ENCODE peak calls at places on chromosome 22, in five cellular contexts. I, E, V, M and N are unnamed samples.

GRCh38 chr22:29030618-29031235 is 30.9 kb downstream of the C22orf31 start:
- DNase-seq in I (peak), M (no peak), E (peak), V (peak), N (peak)

GRCh38 chr22:24429411-24430365 is 2.3 kb downstream of the ADORA2A start:
- DNase-seq in I (no peak), V (no peak), E (no peak), M (no peak), N (peak)

GRCh38 chr22:31211504-31211861 is 615 bp upstream of the LIMK2 start:
- DNase-seq in E (no peak), V (no peak), I (no peak), M (no peak), N (no peak)

GRCh38 chr22:18962308-18962635 is 26.2 kb upstream of the PRODH start:
- DNase-seq in E (no peak), V (no peak), I (no peak), M (no peak), N (no peak)

GRCh38 chr22:43895986-43896645 is 4.3 kb upstream of the PNPLA5 start:
- DNase-seq in M (no peak), I (no peak), V (no peak), E (no peak), N (no peak)

GRCh38 chr22:39449708-39450107 is 7.1 kb upstream of the MGAT3 start:
- DNase-seq in I (no peak), E (no peak), V (no peak), M (no peak), N (no peak)

GRCh38 chr22:26656896-26657851 is at the start of gene MIAT:
- DNase-seq in V (no peak), M (no peak), E (peak), I (no peak), N (peak)

GRCh38 chr22:36422287-36423014 is 34.7 kb upstream of the MYH9 start:
- DNase-seq in M (no peak), E (no peak), V (no peak), I (no peak), N (no peak)

GRCh38 chr22:45905924-45906865 is 70.8 kb downstream of the WNT7B start:
- DNase-seq in E (no peak), M (peak), I (no peak), V (peak), N (no peak)

GRCh38 chr22:29315286-29316195 is at the start of gene RASL10A:
- DNase-seq in I (no peak), V (no peak), M (no peak), E (no peak), N (no peak)

GRCh38 chr22:35421121-35421520 is 21.2 kb downstream of the MCM5 start:
- DNase-seq in I (no peak), M (no peak), V (no peak), E (no peak), N (no peak)

GRCh38 chr22:17077255-17077654 is 7.5 kb upstream of the IL17RA start:
- DNase-seq in V (peak), M (no peak), I (no peak), E (no peak), N (no peak)

GRCh38 chr22:48697694-48698276 is 1129.9 kb downstream of the BRD1 start:
- DNase-seq in I (no peak), E (no peak), M (no peak), V (no peak), N (no peak)

GRCh38 chr22:42431401-42432019 is 693 bp downstream of the NFAM1 start:
- DNase-seq in E (no peak), M (no peak), I (no peak), V (no peak), N (no peak)

GRCh38 chr22:25976346-25976745 is 192.9 kb upstream of the SEZ6L start:
- DNase-seq in M (no peak), V (no peak), E (no peak), I (no peak), N (no peak)

GRCh38 chr22:45970709-45971388 is 6.1 kb downstream of the WNT7B start:
- DNase-seq in I (no peak), E (no peak), M (no peak), V (no peak), N (no peak)

GRCh38 chr22:17579535-17579981 is 16.3 kb downstream of the SLC25A18 start:
- DNase-seq in E (no peak), V (no peak), M (no peak), I (no peak), N (no peak)

GRCh38 chr22:44648821-44649566 is 53.0 kb upstream of the PRR5 start:
- DNase-seq in M (no peak), E (peak), I (peak), V (peak), N (peak)

GRCh38 chr22:28920757-28921584 is 37.6 kb downstream of the ZNRF3 start:
- DNase-seq in V (no peak), I (no peak), M (no peak), E (no peak), N (no peak)

GRCh38 chr22:25447067-25447688 is 117.3 kb upstream of the GRK3 start:
- DNase-seq in V (no peak), I (no peak), M (no peak), E (no peak), N (peak)